ENCODE peak calls at places on chromosomes 1 and 21, in four cellular contexts. C is fibroblast of villous mesenchyme, E is NCI-H1436 treated with DMSO at 0.1 percent for 48 hours, N is Kasumi-1. Z is an unnamed sample.

GRCh38 chr1:1038694-1039093 is 18.8 kb downstream of the AGRN start:
- DNase-seq in C (no peak), E (no peak), N (no peak), Z (no peak)

GRCh38 chr1:54227836-54228435 is 28.0 kb downstream of the MRPL37 start:
- DNase-seq in C (no peak), E (no peak), N (peak), Z (no peak)

GRCh38 chr21:45379901-45380330 is 25.0 kb upstream of the COL18A1 start:
- DNase-seq in C (no peak), E (no peak), N (no peak), Z (no peak)

GRCh38 chr21:34846214-34846575 is 177.4 kb downstream of the CLIC6 start:
- DNase-seq in C (no peak), E (no peak), N (no peak), Z (no peak)

GRCh38 chr1:39852214-39852791 is 31.0 kb downstream of the TRIT1 start:
- DNase-seq in C (peak), E (peak), N (no peak), Z (no peak)

GRCh38 chr1:85200870-85201339 is at the start of gene SYDE2:
- DNase-seq in C (peak), E (no peak), N (peak), Z (no peak)

GRCh38 chr1:238052496-238053266 is 162.0 kb upstream of the ZP4 start:
- DNase-seq in C (no peak), E (no peak), N (no peak), Z (no peak)

GRCh38 chr1:9767964-9768668 is 55.6 kb downstream of the CLSTN1 start:
- DNase-seq in C (no peak), E (no peak), N (no peak), Z (no peak)

GRCh38 chr1:69648486-69648885 is 80.8 kb downstream of the LRRC7 start:
- DNase-seq in C (peak), E (no peak), N (no peak), Z (no peak)

Z was measured in NCI-H2081 treated with DMSO at 0.1 percent for 48 hours.